ENCODE peak calls at places on chromosomes 6 and 20, in six cellular contexts. U is non-pigmented ciliary epithelial cell; A is activated CD4-positive, alpha-beta memory T cell treated with anti-CD3 and anti-CD28 coated beads for 36 hours; H is naive thymus-derived CD8-positive, alpha-beta T cell; D is stimulated activated CD8-positive, alpha-beta memory T cell treated with anti-CD3 and anti-CD28 coated beads, Interleukin-2, amount 100 ng/mL, for 1 hour; O is ACHN. R is an unnamed sample.

GRCh38 chr20:47727170-47727880 is 58.0 kb downstream of the SULF2 start:
- DNase-seq in H (peak; percentile 76), D (peak; percentile 26), O (no peak), A (peak; percentile 88), U (no peak), R (peak; percentile 27)

GRCh38 chr20:47995661-47996060 is 210.4 kb upstream of the SULF2 start:
- DNase-seq in U (no peak), D (no peak), H (no peak), A (no peak), O (no peak), R (no peak)

GRCh38 chr6:33029297-33030184 is 20.1 kb upstream of the HLA-DOA start:
- DNase-seq in U (no peak), H (no peak), D (no peak), A (peak; percentile 35), O (no peak), R (no peak)

GRCh38 chr6:118963003-118963402 is 28.0 kb upstream of the MCM9 start:
- DNase-seq in H (no peak), D (no peak), U (no peak), A (no peak), O (peak; percentile 17), R (no peak)

GRCh38 chr6:34608321-34609091 is 52.4 kb upstream of the SPDEF start:
- DNase-seq in O (no peak), H (no peak), U (no peak), A (no peak), D (no peak), R (no peak)

GRCh38 chr6:110897433-110897832 is 22.8 kb downstream of the AMD1 start:
- DNase-seq in O (no peak), D (no peak), H (no peak), U (no peak), A (no peak), R (no peak)

GRCh38 chr6:133774356-133774755 is 114.6 kb upstream of the TCF21 start:
- DNase-seq in H (no peak), U (no peak), A (no peak), D (no peak), O (peak; percentile 8), R (no peak)

GRCh38 chr6:127762284-127762683 is 138.6 kb downstream of the THEMIS start:
- DNase-seq in H (no peak), A (no peak), U (no peak), O (no peak), D (no peak), R (no peak)

GRCh38 chr20:48049171-48049570 is 263.9 kb upstream of the SULF2 start:
- DNase-seq in H (no peak), D (no peak), A (no peak), O (no peak), U (no peak), R (no peak)

GRCh38 chr20:16007978-16008377 is 565.3 kb downstream of the KIF16B start:
- DNase-seq in U (no peak), O (no peak), H (no peak), A (no peak), D (no peak), R (no peak)

GRCh38 chr20:2840967-2841531 is 504 bp downstream of the VPS16 start:
- DNase-seq in H (no peak), A (peak; percentile 65), O (peak; percentile 67), U (no peak), D (no peak), R (peak; percentile 41)

GRCh38 chr6:91562955-91563354 is 976.1 kb upstream of the MAP3K7 start:
- DNase-seq in U (no peak), O (no peak), A (no peak), H (no peak), D (no peak), R (no peak)